ENCODE peak calls at places on chromosomes 12 and 14, in seven cellular contexts. I, C, G, X, V, Q and F are unnamed samples.
A peak's percentile ranks its signal among the peaks of the same experiment; 100 is the strongest.

GRCh38 chr12:66885115-66885875 is 206.4 kb upstream of the GRIP1 start:
- DNase-seq in Q (no peak), G (no peak), I (no peak), V (no peak), C (no peak), X (no peak), F (no peak)

GRCh38 chr14:35480119-35480769 is 53.7 kb upstream of the INSM2 start:
- DNase-seq in G (no peak), C (no peak), X (no peak), V (no peak), I (no peak), Q (no peak), F (peak; percentile 29)

GRCh38 chr12:15757553-15758255 is 31.5 kb downstream of the EPS8 start:
- DNase-seq in I (no peak), X (no peak), G (no peak), V (no peak), C (peak; percentile 11), Q (no peak), F (no peak)

GRCh38 chr12:108856428-108857157 is 790 bp downstream of the SSH1 start:
- DNase-seq in V (peak; percentile 63), X (no peak), G (peak; percentile 88), C (peak; percentile 70), I (peak; percentile 60), Q (no peak), F (peak; percentile 64)

GRCh38 chr12:130715996-130716917 is at the start of gene RIMBP2:
- DNase-seq in C (no peak), Q (no peak), I (no peak), G (no peak), V (no peak), X (no peak), F (peak; percentile 19)

GRCh38 chr12:110109037-110109836 is 14.9 kb upstream of the IFT81 start:
- DNase-seq in Q (no peak), V (no peak), G (peak; percentile 76), C (no peak), I (no peak), X (no peak), F (no peak)

GRCh38 chr12:1632702-1633101 is 3.7 kb downstream of the WNT5B start:
- DNase-seq in V (no peak), X (no peak), G (peak; percentile 58), C (no peak), I (no peak), Q (no peak), F (no peak)

GRCh38 chr14:61992139-61992538 is 229.9 kb downstream of the SNAPC1 start:
- DNase-seq in C (no peak), X (no peak), G (no peak), I (no peak), Q (no peak), V (no peak), F (no peak)

GRCh38 chr14:101022916-101023435 is 119.5 kb upstream of the RTL1 start:
- DNase-seq in G (peak; percentile 17), Q (no peak), C (no peak), X (no peak), I (no peak), V (no peak), F (no peak)

GRCh38 chr12:13390381-13390856 is 193.9 kb downstream of the EMP1 start:
- DNase-seq in V (no peak), I (no peak), G (peak; percentile 93), Q (no peak), C (no peak), X (no peak), F (no peak)